ENCODE peak calls at places on chromosomes 7 and 10, in ten cellular contexts. P, R, U, Z, S, J, X, V, Q and N are unnamed samples.

GRCh38 chr10:78956391-78956790 is 112.4 kb upstream of the ZMIZ1 start:
- ATAC-seq in U (no peak), J (no peak), Z (no peak), X (no peak), V (no peak), Q (no peak), P (no peak), S (no peak), R (no peak), N (no peak)

GRCh38 chr10:24887855-24888231 is 64.6 kb downstream of the PRTFDC1 start:
- ATAC-seq in J (no peak), Z (no peak), P (no peak), X (no peak), S (no peak), R (no peak), Q (no peak), V (peak), U (peak), N (no peak)

GRCh38 chr7:93054975-93055374 is 62.8 kb downstream of the SAMD9 start:
- ATAC-seq in S (no peak), V (no peak), X (no peak), Z (no peak), U (no peak), R (peak), P (no peak), Q (no peak), J (no peak), N (peak)

GRCh38 chr10:71975891-71976725 is 11.9 kb downstream of the CHST3 start:
- ATAC-seq in V (no peak), Q (peak), Z (peak), P (peak), R (no peak), J (peak), U (no peak), S (peak), X (peak), N (peak)

GRCh38 chr10:69801094-69801433 is 642 bp upstream of the COL13A1 start:
- ATAC-seq in X (peak), S (peak), J (peak), P (peak), U (peak), Q (peak), R (peak), Z (no peak), V (peak), N (peak)

GRCh38 chr7:47446871-47447466 is 134.9 kb downstream of the TNS3 start:
- ATAC-seq in P (peak), Z (no peak), V (no peak), U (no peak), Q (no peak), S (peak), R (no peak), J (no peak), X (no peak), N (no peak)

GRCh38 chr7:134732739-134733138 is 46.7 kb upstream of the CALD1 start:
- ATAC-seq in R (no peak), P (no peak), J (no peak), V (no peak), S (no peak), U (no peak), X (peak), Z (no peak), Q (no peak), N (no peak)

GRCh38 chr7:155506854-155507337 is 39.5 kb downstream of the CNPY1 start:
- ATAC-seq in S (no peak), Q (no peak), V (peak), P (no peak), R (peak), U (no peak), X (no peak), J (no peak), Z (no peak), N (peak)

GRCh38 chr7:108010377-108010776 is 7.4 kb upstream of the LAMB1 start:
- ATAC-seq in U (no peak), R (no peak), J (no peak), P (peak), S (peak), Z (no peak), Q (no peak), V (no peak), X (no peak), N (no peak)

GRCh38 chr7:140982508-140982907 is 32.2 kb downstream of the MRPS33 start:
- ATAC-seq in P (no peak), Z (no peak), X (no peak), Q (peak), J (no peak), U (no peak), S (no peak), R (no peak), V (no peak), N (no peak)

GRCh38 chr7:103680161-103681144 is 234.4 kb upstream of the SLC26A5 start:
- ATAC-seq in S (no peak), P (no peak), Z (no peak), Q (peak), U (no peak), V (peak), R (peak), X (no peak), J (no peak), N (no peak)

GRCh38 chr10:11035318-11035920 is 17.7 kb downstream of the CELF2 start:
- ATAC-seq in R (no peak), P (peak), U (no peak), J (peak), Q (no peak), S (peak), X (peak), Z (peak), V (no peak), N (no peak)

GRCh38 chr7:55144333-55144954 is 125.6 kb downstream of the EGFR start:
- ATAC-seq in Q (no peak), P (peak), X (peak), R (peak), U (no peak), V (peak), J (no peak), S (no peak), Z (no peak), N (peak)

GRCh38 chr7:140019172-140019571 is 43.6 kb downstream of the PARP12 start:
- ATAC-seq in X (no peak), R (peak), U (no peak), Q (no peak), S (no peak), J (no peak), Z (no peak), V (no peak), P (no peak), N (no peak)

GRCh38 chr10:52780391-52781155 is 8.0 kb upstream of the MBL2 start:
- ATAC-seq in S (no peak), P (no peak), V (no peak), R (no peak), Q (peak), X (no peak), J (no peak), U (no peak), Z (no peak), N (peak)

GRCh38 chr7:105219771-105220160 is 169.0 kb downstream of the SRPK2 start:
- ATAC-seq in P (peak), Q (peak), J (no peak), V (no peak), R (no peak), S (no peak), Z (peak), U (no peak), X (no peak), N (peak)

GRCh38 chr7:89104748-89105685 is 309.5 kb upstream of the TEX47 start:
- ATAC-seq in V (no peak), U (no peak), X (no peak), J (no peak), S (no peak), Z (no peak), Q (peak), P (no peak), R (no peak), N (no peak)

GRCh38 chr7:18276380-18276779 is 219.2 kb upstream of the HDAC9 start:
- ATAC-seq in J (no peak), Q (peak), U (no peak), P (no peak), Z (no peak), S (no peak), R (peak), V (no peak), X (no peak), N (no peak)

GRCh38 chr10:98293550-98294269 is 25.7 kb upstream of the LOXL4 start:
- ATAC-seq in U (no peak), Z (no peak), X (no peak), V (no peak), J (peak), Q (no peak), P (no peak), R (no peak), S (peak), N (no peak)

GRCh38 chr10:77179015-77179695 is 458.5 kb downstream of the KCNMA1 start:
- ATAC-seq in Z (peak), J (peak), R (no peak), X (peak), S (peak), Q (peak), P (peak), U (no peak), V (no peak), N (peak)

GRCh38 chr10:64813391-64813790 is 1292.2 kb downstream of the REEP3 start:
- ATAC-seq in S (no peak), Z (no peak), P (no peak), V (no peak), U (no peak), R (no peak), J (no peak), Q (no peak), X (no peak), N (no peak)

GRCh38 chr7:107404740-107405537 is 64.9 kb upstream of the GPR22 start:
- ATAC-seq in R (peak), J (no peak), Q (no peak), Z (no peak), V (no peak), X (no peak), P (no peak), U (no peak), S (no peak), N (no peak)

GRCh38 chr10:22620140-22620857 is 94.1 kb downstream of the PIP4K2A start:
- ATAC-seq in V (no peak), X (peak), Z (peak), S (peak), R (no peak), U (no peak), Q (peak), P (peak), J (no peak), N (peak)

GRCh38 chr10:101716891-101717659 is 22.1 kb upstream of the FBXW4 start:
- ATAC-seq in R (no peak), S (no peak), X (no peak), Z (no peak), V (peak), P (no peak), U (peak), Q (peak), J (no peak), N (no peak)

GRCh38 chr10:124213471-124213870 is 120.1 kb upstream of the CHST15 start:
- ATAC-seq in X (no peak), Z (no peak), R (no peak), Q (no peak), S (no peak), J (no peak), V (no peak), P (no peak), U (no peak), N (no peak)

GRCh38 chr7:38903057-38903456 is 5.9 kb downstream of the VPS41 start:
- ATAC-seq in J (no peak), R (no peak), S (no peak), U (no peak), Z (no peak), V (no peak), Q (no peak), P (no peak), X (no peak), N (no peak)

GRCh38 chr7:10300557-10300956 is 673.1 kb upstream of the PHF14 start:
- ATAC-seq in S (no peak), R (no peak), Z (no peak), J (no peak), U (no peak), Q (no peak), V (no peak), X (no peak), P (peak), N (no peak)

GRCh38 chr10:88245974-88246511 is 337.1 kb downstream of the RNLS start:
- ATAC-seq in U (no peak), S (peak), Q (no peak), P (peak), J (peak), V (no peak), X (peak), Z (peak), R (no peak), N (no peak)

GRCh38 chr10:101903827-101904520 is 60.4 kb upstream of the KCNIP2 start:
- ATAC-seq in J (peak), V (peak), R (no peak), X (no peak), P (no peak), Q (no peak), S (peak), Z (no peak), U (peak), N (no peak)

GRCh38 chr7:28356619-28357018 is 55.7 kb upstream of the CREB5 start:
- ATAC-seq in S (peak), V (no peak), J (no peak), R (no peak), Z (no peak), Q (no peak), X (peak), P (no peak), U (no peak), N (no peak)

GRCh38 chr7:139441961-139442360 is 41.5 kb downstream of the KLRG2 start:
- ATAC-seq in S (no peak), V (no peak), X (no peak), Z (no peak), R (peak), J (no peak), Q (no peak), P (no peak), U (no peak), N (no peak)

GRCh38 chr7:84022686-84023308 is 171.8 kb downstream of the SEMA3A start:
- ATAC-seq in R (no peak), X (no peak), V (no peak), Q (peak), P (peak), U (no peak), Z (no peak), S (peak), J (peak), N (no peak)

GRCh38 chr7:73970801-73971229 is 57.2 kb upstream of the ELN start:
- ATAC-seq in Q (no peak), S (no peak), J (no peak), R (peak), Z (no peak), U (no peak), V (peak), X (no peak), P (no peak), N (peak)

GRCh38 chr10:69220041-69220451 is at the start of gene HKDC1:
- ATAC-seq in X (no peak), R (no peak), P (peak), S (no peak), U (no peak), Q (no peak), Z (no peak), J (no peak), V (no peak), N (no peak)

GRCh38 chr7:24840543-24840942 is 83.3 kb upstream of the GSDME start:
- ATAC-seq in J (no peak), R (no peak), Q (no peak), Z (no peak), S (no peak), X (no peak), P (no peak), V (no peak), U (no peak), N (no peak)

GRCh38 chr10:69333205-69333604 is 54.9 kb downstream of the HK1 start:
- ATAC-seq in V (no peak), Z (peak), U (no peak), Q (peak), J (peak), R (no peak), S (peak), P (peak), X (peak), N (peak)

GRCh38 chr10:30493609-30494530 is 59.9 kb downstream of the MAP3K8 start:
- ATAC-seq in X (peak), Q (peak), V (peak), J (peak), P (peak), R (peak), U (peak), S (peak), Z (peak), N (no peak)

GRCh38 chr7:44498230-44498954 is 7.9 kb upstream of the NUDCD3 start:
- ATAC-seq in P (no peak), Q (no peak), Z (no peak), X (no peak), J (peak), V (no peak), S (peak), U (no peak), R (peak), N (no peak)